ENCODE peak calls at places on chromosomes 5 and 9, in five cellular contexts. One of them, this sample, is unnamed.

GRCh38 chr9:90423661-90424193 is 218.9 kb downstream of the DIRAS2 start:
- DNase-seq in thoracic aorta: no peak
- DNase-seq in A549: peak; percentile 57
- DNase-seq in neuronal stem cell: no peak
- DNase-seq in CD4-positive, CD25-positive, alpha-beta regulatory T cell: no peak
- DNase-seq in this sample: peak; percentile 27

GRCh38 chr5:156326718-156327259 is at the start of gene SGCD:
- DNase-seq in CD4-positive, CD25-positive, alpha-beta regulatory T cell: no peak
- DNase-seq in thoracic aorta: peak; percentile 14
- DNase-seq in A549: peak; percentile 47
- DNase-seq in neuronal stem cell: no peak
- DNase-seq in this sample: no peak

GRCh38 chr5:160824590-160824989 is 27.4 kb downstream of the ATP10B start:
- DNase-seq in thoracic aorta: no peak
- DNase-seq in CD4-positive, CD25-positive, alpha-beta regulatory T cell: no peak
- DNase-seq in neuronal stem cell: no peak
- DNase-seq in A549: no peak
- DNase-seq in this sample: no peak

GRCh38 chr9:137294091-137294683 is 7.9 kb downstream of the NRARP start:
- DNase-seq in neuronal stem cell: no peak
- DNase-seq in thoracic aorta: no peak
- DNase-seq in CD4-positive, CD25-positive, alpha-beta regulatory T cell: no peak
- DNase-seq in A549: peak; percentile 83
- DNase-seq in this sample: no peak

GRCh38 chr5:32645246-32645645 is 59.9 kb downstream of the SUB1 start:
- DNase-seq in A549: no peak
- DNase-seq in neuronal stem cell: no peak
- DNase-seq in CD4-positive, CD25-positive, alpha-beta regulatory T cell: no peak
- DNase-seq in thoracic aorta: no peak
- DNase-seq in this sample: no peak

GRCh38 chr5:75337366-75338021 is 474 bp downstream of the HMGCR start:
- DNase-seq in CD4-positive, CD25-positive, alpha-beta regulatory T cell: peak; percentile 32
- DNase-seq in thoracic aorta: no peak
- DNase-seq in A549: peak; percentile 13
- DNase-seq in neuronal stem cell: no peak
- DNase-seq in this sample: peak; percentile 43

GRCh38 chr5:98768160-98769005 is 5.1 kb upstream of the RGMB start:
- DNase-seq in A549: peak; percentile 52
- DNase-seq in neuronal stem cell: peak; percentile 81
- DNase-seq in CD4-positive, CD25-positive, alpha-beta regulatory T cell: peak; percentile 34
- DNase-seq in thoracic aorta: no peak
- DNase-seq in this sample: peak; percentile 68

GRCh38 chr5:79878721-79879336 is 112.2 kb downstream of the MTX3 start:
- DNase-seq in A549: peak; percentile 11
- DNase-seq in neuronal stem cell: no peak
- DNase-seq in thoracic aorta: no peak
- DNase-seq in CD4-positive, CD25-positive, alpha-beta regulatory T cell: no peak
- DNase-seq in this sample: no peak

GRCh38 chr5:68446070-68446357 is 230.5 kb downstream of the PIK3R1 start:
- DNase-seq in neuronal stem cell: no peak
- DNase-seq in A549: no peak
- DNase-seq in CD4-positive, CD25-positive, alpha-beta regulatory T cell: no peak
- DNase-seq in thoracic aorta: no peak
- DNase-seq in this sample: no peak

GRCh38 chr5:68445257-68446069 is 229.9 kb downstream of the PIK3R1 start:
- DNase-seq in CD4-positive, CD25-positive, alpha-beta regulatory T cell: no peak
- DNase-seq in neuronal stem cell: no peak
- DNase-seq in thoracic aorta: no peak
- DNase-seq in A549: no peak
- DNase-seq in this sample: no peak

GRCh38 chr5:68443091-68443490 is 227.5 kb downstream of the PIK3R1 start:
- DNase-seq in neuronal stem cell: no peak
- DNase-seq in thoracic aorta: no peak
- DNase-seq in A549: no peak
- DNase-seq in CD4-positive, CD25-positive, alpha-beta regulatory T cell: no peak
- DNase-seq in this sample: no peak

GRCh38 chr5:68444833-68445232 is 229.3 kb downstream of the PIK3R1 start:
- DNase-seq in CD4-positive, CD25-positive, alpha-beta regulatory T cell: no peak
- DNase-seq in neuronal stem cell: no peak
- DNase-seq in A549: no peak
- DNase-seq in thoracic aorta: no peak
- DNase-seq in this sample: peak; percentile 23

DNA sequence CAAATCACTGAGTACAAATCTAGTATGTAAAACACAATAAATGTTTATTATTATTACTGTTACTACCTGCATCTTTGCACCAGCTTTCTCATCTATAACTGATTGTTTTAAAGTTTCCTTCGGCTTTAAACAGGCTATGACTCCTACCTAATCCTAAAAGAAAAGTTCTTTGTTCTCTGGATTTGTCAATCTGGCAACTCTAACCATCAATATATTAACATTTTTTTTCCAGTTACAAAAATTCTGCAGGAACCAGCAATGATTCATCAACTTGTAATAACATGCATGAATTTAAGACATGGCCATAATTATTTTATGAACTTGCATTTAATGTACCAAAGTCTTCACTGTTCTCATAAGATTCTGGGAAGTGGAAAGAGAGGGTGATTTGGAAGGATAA is 228.5 kb downstream of the PIK3R1 start:
- DNase-seq in A549: no peak
- DNase-seq in thoracic aorta: no peak
- DNase-seq in neuronal stem cell: no peak
- DNase-seq in CD4-positive, CD25-positive, alpha-beta regulatory T cell: no peak
- DNase-seq in this sample: no peak
- H3K27ac ChIP-seq in A549: no peak overlapping the region
- H3K27ac ChIP-seq in thoracic aorta: no peak overlapping the region
- H3K27ac ChIP-seq in neuronal stem cell: no peak overlapping the region
- H3K27ac ChIP-seq in CD4-positive, CD25-positive, alpha-beta regulatory T cell: no peak overlapping the region
- H3K27ac ChIP-seq in this sample: no peak overlapping the region

DNA sequence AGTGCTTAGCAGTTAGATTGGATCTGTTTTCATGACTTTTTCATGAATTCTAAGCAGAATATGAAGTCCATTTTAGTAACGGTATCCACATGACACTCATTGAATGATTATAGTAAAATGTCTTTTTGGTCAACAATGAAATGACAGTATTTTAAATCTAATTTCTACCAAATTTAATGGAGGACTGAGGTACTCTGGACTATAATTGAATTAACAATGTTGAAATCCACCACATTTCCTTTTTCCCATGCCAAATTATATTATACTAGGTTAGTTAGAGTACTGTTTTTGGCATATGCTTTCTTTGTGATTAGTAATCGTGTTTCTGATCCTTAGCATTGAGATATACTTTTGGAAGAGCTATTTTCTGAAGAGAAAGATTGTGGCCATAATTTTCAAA is 40.6 kb downstream of the CDC42SE2 start:
- DNase-seq in CD4-positive, CD25-positive, alpha-beta regulatory T cell: no peak
- DNase-seq in neuronal stem cell: no peak
- DNase-seq in thoracic aorta: no peak
- DNase-seq in A549: no peak
- DNase-seq in this sample: no peak
- H3K9me3 ChIP-seq in CD4-positive, CD25-positive, alpha-beta regulatory T cell: no peaks in the 10 kb centered on the region
- H3K9me3 ChIP-seq in neuronal stem cell: peaks cover 14% of the 10 kb centered on the region
- H3K9me3 ChIP-seq in thoracic aorta: no peaks in the 10 kb centered on the region
- H3K9me3 ChIP-seq in A549: no peaks in the 10 kb centered on the region
- H3K9me3 ChIP-seq in this sample: no peaks in the 10 kb centered on the region

GRCh38 chr5:4230905-4231561 is 635.4 kb downstream of the IRX1 start:
- DNase-seq in A549: no peak
- DNase-seq in thoracic aorta: no peak
- DNase-seq in neuronal stem cell: peak; percentile 43
- DNase-seq in CD4-positive, CD25-positive, alpha-beta regulatory T cell: no peak
- DNase-seq in this sample: no peak
- H3K27ac ChIP-seq in A549: no peak overlapping the region
- H3K27ac ChIP-seq in thoracic aorta: no peak overlapping the region
- H3K27ac ChIP-seq in neuronal stem cell: peak overlapping the region; percentile 56
- H3K27ac ChIP-seq in CD4-positive, CD25-positive, alpha-beta regulatory T cell: no peak overlapping the region
- H3K27ac ChIP-seq in this sample: no peak overlapping the region

DNA sequence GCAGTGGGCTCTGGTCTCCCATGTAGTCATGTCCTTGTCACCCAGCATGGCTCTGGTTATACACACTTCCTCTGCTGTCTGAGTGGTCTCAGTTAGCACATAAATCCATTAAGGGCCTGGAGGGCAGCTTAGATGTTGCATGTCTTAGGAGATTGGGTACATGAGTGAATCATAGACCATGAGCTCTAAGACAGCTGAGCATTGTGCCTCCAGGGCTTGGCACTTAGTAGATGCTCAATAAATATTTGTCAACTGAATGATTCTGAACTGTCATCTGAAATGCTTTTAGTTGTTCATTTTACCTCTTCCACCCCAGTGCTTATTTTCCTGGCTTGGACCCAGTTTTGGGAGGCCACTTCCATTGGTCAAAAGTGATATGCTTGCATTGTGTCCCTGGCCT is 135.6 kb downstream of the BOD1 start:
- DNase-seq in A549: no peak
- DNase-seq in CD4-positive, CD25-positive, alpha-beta regulatory T cell: no peak
- DNase-seq in neuronal stem cell: no peak
- DNase-seq in thoracic aorta: no peak
- DNase-seq in this sample: no peak
- H3K9me3 ChIP-seq in A549: no peaks in the 10 kb centered on the region
- H3K9me3 ChIP-seq in CD4-positive, CD25-positive, alpha-beta regulatory T cell: no peaks in the 10 kb centered on the region
- H3K9me3 ChIP-seq in neuronal stem cell: no peaks in the 10 kb centered on the region
- H3K9me3 ChIP-seq in thoracic aorta: no peaks in the 10 kb centered on the region
- H3K9me3 ChIP-seq in this sample: no peaks in the 10 kb centered on the region

DNA sequence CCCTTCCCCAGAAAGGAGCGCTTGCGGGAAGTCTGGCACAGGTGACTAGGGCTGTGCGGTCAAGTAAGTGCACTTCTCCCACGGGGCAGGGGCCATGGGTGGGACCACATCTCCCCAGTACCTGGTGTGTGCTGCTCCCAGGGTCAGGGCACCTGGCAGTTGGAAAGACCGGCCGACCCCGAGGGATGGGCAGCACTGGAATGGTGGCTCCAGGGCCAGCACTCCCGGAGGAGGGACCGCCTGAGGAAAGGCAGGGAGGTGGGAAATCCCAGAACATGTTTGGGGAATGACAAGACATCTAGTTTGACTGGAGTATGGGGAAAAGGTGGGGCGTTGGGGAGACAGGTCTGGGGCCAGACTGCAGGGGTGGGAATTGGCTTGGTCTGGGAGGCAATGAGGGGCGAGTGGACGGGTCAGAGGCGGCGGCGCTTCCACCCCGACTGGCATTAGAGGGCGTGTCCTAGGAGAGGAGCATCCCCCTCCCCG is 699 bp upstream of the GLIPR2 start:
- DNase-seq in A549: no peak
- DNase-seq in thoracic aorta: no peak
- DNase-seq in neuronal stem cell: no peak
- DNase-seq in CD4-positive, CD25-positive, alpha-beta regulatory T cell: no peak
- DNase-seq in this sample: no peak
- H3K27ac ChIP-seq in A549: peak overlapping the region; percentile 93
- H3K27ac ChIP-seq in thoracic aorta: peak overlapping the region; percentile 39
- H3K27ac ChIP-seq in neuronal stem cell: no peak overlapping the region
- H3K27ac ChIP-seq in CD4-positive, CD25-positive, alpha-beta regulatory T cell: peak overlapping the region; percentile 71
- H3K27ac ChIP-seq in this sample: peak overlapping the region; percentile 8

GRCh38 chr5:179301376-179301775 is 43.9 kb downstream of the ADAMTS2 start:
- DNase-seq in thoracic aorta: no peak
- DNase-seq in neuronal stem cell: no peak
- DNase-seq in CD4-positive, CD25-positive, alpha-beta regulatory T cell: no peak
- DNase-seq in A549: no peak
- DNase-seq in this sample: no peak
- H3K9me3 ChIP-seq in thoracic aorta: peaks cover 12% of the 10 kb centered on the region
- H3K9me3 ChIP-seq in neuronal stem cell: no peaks in the 10 kb centered on the region
- H3K9me3 ChIP-seq in CD4-positive, CD25-positive, alpha-beta regulatory T cell: peaks cover 9% of the 10 kb centered on the region
- H3K9me3 ChIP-seq in A549: peaks cover 4% of the 10 kb centered on the region
- H3K9me3 ChIP-seq in this sample: no peaks in the 10 kb centered on the region

GRCh38 chr9:97982191-97982718 is 886 bp upstream of the ANP32B start:
- DNase-seq in A549: no peak
- DNase-seq in neuronal stem cell: no peak
- DNase-seq in thoracic aorta: no peak
- DNase-seq in CD4-positive, CD25-positive, alpha-beta regulatory T cell: no peak
- DNase-seq in this sample: no peak
- H3K27ac ChIP-seq in A549: peak overlapping the region; percentile 99
- H3K27ac ChIP-seq in neuronal stem cell: no peak overlapping the region
- H3K27ac ChIP-seq in thoracic aorta: peak overlapping the region; percentile 45
- H3K27ac ChIP-seq in CD4-positive, CD25-positive, alpha-beta regulatory T cell: peak overlapping the region; percentile 87
- H3K27ac ChIP-seq in this sample: no peak overlapping the region

GRCh38 chr5:1722877-1723276 is 76.8 kb downstream of the MRPL36 start:
- DNase-seq in thoracic aorta: no peak
- DNase-seq in neuronal stem cell: no peak
- DNase-seq in A549: no peak
- DNase-seq in CD4-positive, CD25-positive, alpha-beta regulatory T cell: no peak
- DNase-seq in this sample: no peak

GRCh38 chr5:1718669-1719068 is 81.0 kb downstream of the MRPL36 start:
- DNase-seq in neuronal stem cell: no peak
- DNase-seq in thoracic aorta: no peak
- DNase-seq in A549: peak; percentile 32
- DNase-seq in CD4-positive, CD25-positive, alpha-beta regulatory T cell: no peak
- DNase-seq in this sample: no peak

GRCh38 chr5:1723476-1723875 is 76.2 kb downstream of the MRPL36 start:
- DNase-seq in A549: no peak
- DNase-seq in CD4-positive, CD25-positive, alpha-beta regulatory T cell: no peak
- DNase-seq in neuronal stem cell: no peak
- DNase-seq in thoracic aorta: no peak
- DNase-seq in this sample: no peak

GRCh38 chr5:1719860-1720259 is 79.8 kb downstream of the MRPL36 start:
- DNase-seq in CD4-positive, CD25-positive, alpha-beta regulatory T cell: no peak
- DNase-seq in thoracic aorta: no peak
- DNase-seq in A549: no peak
- DNase-seq in neuronal stem cell: no peak
- DNase-seq in this sample: no peak

GRCh38 chr5:1720396-1721110 is 79.1 kb downstream of the MRPL36 start:
- DNase-seq in CD4-positive, CD25-positive, alpha-beta regulatory T cell: no peak
- DNase-seq in neuronal stem cell: no peak
- DNase-seq in thoracic aorta: no peak
- DNase-seq in A549: no peak
- DNase-seq in this sample: no peak
- H3K9me3 ChIP-seq in CD4-positive, CD25-positive, alpha-beta regulatory T cell: peaks cover 11% of the 10 kb centered on the region
- H3K9me3 ChIP-seq in neuronal stem cell: peaks cover 14% of the 10 kb centered on the region
- H3K9me3 ChIP-seq in thoracic aorta: peaks cover 10% of the 10 kb centered on the region
- H3K9me3 ChIP-seq in A549: peaks cover 34% of the 10 kb centered on the region
- H3K9me3 ChIP-seq in this sample: no peaks in the 10 kb centered on the region

DNA sequence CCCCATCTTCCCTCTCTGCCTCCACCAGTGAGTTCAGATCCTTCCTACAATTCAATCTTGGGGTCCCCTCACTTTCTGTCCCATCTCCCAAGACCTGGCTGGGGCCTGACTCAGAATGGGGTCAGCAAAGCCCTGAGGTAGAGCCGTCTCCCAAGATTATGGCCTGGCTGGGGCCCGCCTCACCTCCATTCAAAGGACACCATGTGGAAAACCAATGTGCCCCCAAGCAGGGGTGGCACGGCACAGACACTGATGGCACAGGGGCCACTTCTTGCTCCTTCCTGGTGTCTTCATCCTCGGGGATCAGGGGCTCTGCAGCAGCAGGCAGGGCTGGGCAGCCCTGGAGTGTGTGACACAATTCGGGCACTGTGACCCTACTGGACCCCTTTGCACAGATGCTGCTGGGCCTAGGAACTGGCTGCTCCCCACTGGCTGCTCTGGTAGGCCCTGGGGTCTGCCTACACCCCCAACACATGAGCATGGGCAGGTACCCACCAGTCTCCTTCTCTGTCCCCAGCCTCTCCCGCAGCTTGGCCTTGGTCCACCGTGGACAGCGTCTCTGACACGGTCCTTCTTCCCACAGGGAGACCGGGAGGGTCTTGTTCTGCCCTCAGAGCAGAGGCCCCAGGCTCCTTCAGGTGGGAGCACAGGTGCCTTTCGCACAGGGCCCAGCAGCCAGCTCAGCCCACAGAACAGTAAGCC is 89.6 kb downstream of the ADAMTS2 start:
- DNase-seq in A549: no peak
- DNase-seq in neuronal stem cell: no peak
- DNase-seq in thoracic aorta: no peak
- DNase-seq in CD4-positive, CD25-positive, alpha-beta regulatory T cell: no peak
- DNase-seq in this sample: no peak
- H3K27ac ChIP-seq in A549: no peak overlapping the region
- H3K27ac ChIP-seq in neuronal stem cell: no peak overlapping the region
- H3K27ac ChIP-seq in thoracic aorta: no peak overlapping the region
- H3K27ac ChIP-seq in CD4-positive, CD25-positive, alpha-beta regulatory T cell: no peak overlapping the region
- H3K27ac ChIP-seq in this sample: no peak overlapping the region

This sample was measured in small intestine.